ENCODE peak calls at places on chromosome 2, in ten cellular contexts. P is A549, U is HepG2, L is gastrocnemius medialis, W is H1, B is Peyer's patch, E is esophagus squamous epithelium, I is HCT116, O is adrenal gland, Q is thyroid gland. K is an unnamed sample.

GRCh38 chr2:32172870-32173269 is 7.2 kb downstream of the SLC30A6 start:
- DNase-seq in P (no peak), U (no peak), L (no peak), W (no peak), B (no peak), E (no peak), I (no peak), O (no peak), Q (no peak), K (no peak)

GRCh38 chr2:136582631-136583205 is 182.6 kb upstream of the THSD7B start:
- DNase-seq in P (peak; percentile 8), U (peak; percentile 18), L (no peak), W (peak; percentile 53), B (no peak), E (no peak), I (no peak), O (peak; percentile 20), Q (peak; percentile 5), K (peak; percentile 28)

GRCh38 chr2:18814387-18814786 is 225.0 kb upstream of the NT5C1B start:
- DNase-seq in P (no peak), U (no peak), L (no peak), W (no peak), B (no peak), E (no peak), I (no peak), O (no peak), Q (no peak), K (no peak)

GRCh38 chr2:204452464-204453023 is 92.7 kb upstream of the PARD3B start:
- DNase-seq in P (peak; percentile 87), U (peak; percentile 74), L (no peak), W (no peak), B (no peak), E (no peak), I (peak; percentile 23), O (no peak), Q (peak; percentile 63), K (no peak)

GRCh38 chr2:242029422-242030225 is 160.1 kb downstream of the RTP5 start:
- DNase-seq in P (no peak), U (no peak), L (no peak), W (peak; percentile 22), B (no peak), E (no peak), I (no peak), O (no peak), Q (no peak), K (no peak)

GRCh38 chr2:98367721-98368120 is 21.5 kb downstream of the CNGA3 start:
- DNase-seq in P (no peak), U (no peak), L (no peak), W (peak; percentile 4), B (no peak), E (no peak), I (no peak), O (no peak), Q (no peak), K (no peak)

GRCh38 chr2:236402016-236402784 is 138.0 kb upstream of the ASB18 start:
- DNase-seq in P (no peak), U (no peak), L (no peak), W (no peak), B (no peak), E (no peak), I (no peak), O (no peak), Q (no peak), K (no peak)

GRCh38 chr2:8151888-8152287 is 530.0 kb upstream of the ID2 start:
- DNase-seq in P (no peak), U (no peak), L (no peak), W (no peak), B (no peak), E (no peak), I (no peak), O (no peak), Q (no peak), K (no peak)

GRCh38 chr2:119086327-119086726 is 72.2 kb downstream of the C1QL2 start:
- DNase-seq in P (no peak), U (no peak), L (no peak), W (no peak), B (no peak), E (no peak), I (no peak), O (no peak), Q (no peak), K (no peak)

GRCh38 chr2:234869969-234870368 is 81.8 kb upstream of the SH3BP4 start:
- DNase-seq in P (no peak), U (no peak), L (no peak), W (no peak), B (no peak), E (no peak), I (no peak), O (no peak), Q (no peak), K (no peak)

GRCh38 chr2:234865586-234865985 is 86.2 kb upstream of the SH3BP4 start:
- DNase-seq in P (no peak), U (no peak), L (no peak), W (no peak), B (no peak), E (no peak), I (no peak), O (no peak), Q (no peak), K (no peak)

GRCh38 chr2:234873103-234873827 is 78.6 kb upstream of the SH3BP4 start:
- DNase-seq in P (no peak), U (no peak), L (no peak), W (no peak), B (no peak), E (no peak), I (no peak), O (no peak), Q (no peak), K (no peak)

GRCh38 chr2:234867882-234868285 is 83.9 kb upstream of the SH3BP4 start:
- DNase-seq in P (no peak), U (peak; percentile 95), L (no peak), W (no peak), B (no peak), E (no peak), I (no peak), O (no peak), Q (no peak), K (no peak)

GRCh38 chr2:234869164-234869563 is 82.7 kb upstream of the SH3BP4 start:
- DNase-seq in P (no peak), U (no peak), L (no peak), W (no peak), B (no peak), E (no peak), I (no peak), O (no peak), Q (no peak), K (no peak)
- H3K4me1 ChIP-seq in P (peaks cover 11% of the 10 kb centered on the region), U (peaks cover 96% of the 10 kb centered on the region), L (no peaks in the 10 kb centered on the region), W (no peaks in the 10 kb centered on the region), B (no peaks in the 10 kb centered on the region), E (no peaks in the 10 kb centered on the region), I (peaks cover 9% of the 10 kb centered on the region), O (no peaks in the 10 kb centered on the region), Q (no peaks in the 10 kb centered on the region), K (no peaks in the 10 kb centered on the region)

GRCh38 chr2:17539596-17539992 is 902 bp upstream of the VSNL1 start:
- DNase-seq in P (no peak), U (peak; percentile 83), L (no peak), W (peak; percentile 72), B (no peak), E (no peak), I (peak; percentile 62), O (no peak), Q (peak; percentile 38), K (no peak)

GRCh38 chr2:17541514-17541950 is 1.0 kb downstream of the VSNL1 start:
- DNase-seq in P (no peak), U (no peak), L (no peak), W (no peak), B (no peak), E (no peak), I (no peak), O (no peak), Q (no peak), K (no peak)

GRCh38 chr2:17538844-17539554 is 1.5 kb upstream of the VSNL1 start:
- DNase-seq in P (peak; percentile 39), U (peak; percentile 83), L (no peak), W (peak; percentile 75), B (no peak), E (no peak), I (peak; percentile 54), O (peak; percentile 62), Q (peak; percentile 84), K (peak; percentile 80)

GRCh38 chr2:17540813-17541513 is 467 bp downstream of the VSNL1 start:
- DNase-seq in P (no peak), U (no peak), L (no peak), W (no peak), B (no peak), E (no peak), I (no peak), O (no peak), Q (no peak), K (no peak)

GRCh38 chr2:17539993-17540812 is at the start of gene VSNL1:
- DNase-seq in P (peak; percentile 47), U (peak; percentile 98), L (no peak), W (peak; percentile 94), B (peak; percentile 16), E (no peak), I (peak; percentile 79), O (peak; percentile 81), Q (peak; percentile 87), K (peak; percentile 85)
- TF ChIP-seq POLR2A in P (no peak), U (peak; percentile 80), L (no peak), W (peak; percentile 37), B (no peak), E (no peak), I (no peak), O (no peak), Q (no peak), K (peak; percentile 45)

GRCh38 chr2:72581560-72582181 is 244.2 kb downstream of the EXOC6B start:
- DNase-seq in P (peak; percentile 19), U (no peak), L (no peak), W (peak; percentile 53), B (no peak), E (no peak), I (no peak), O (no peak), Q (no peak), K (no peak)
- TF ChIP-seq CTCF in P (no peak), U (no peak), L (no peak), W (peak; percentile 56), B (no peak), E (no peak), I (no peak), O (no peak), Q (no peak), K (no peak)

GRCh38 chr2:88114821-88115220 is 13.0 kb downstream of the FABP1 start:
- DNase-seq in P (no peak), U (no peak), L (no peak), W (no peak), B (no peak), E (no peak), I (no peak), O (no peak), Q (no peak), K (no peak)

GRCh38 chr2:88113069-88113468 is 14.8 kb downstream of the FABP1 start:
- DNase-seq in P (no peak), U (no peak), L (no peak), W (no peak), B (no peak), E (no peak), I (no peak), O (no peak), Q (no peak), K (no peak)

GRCh38 chr2:88116669-88117432 is 11.0 kb downstream of the FABP1 start:
- DNase-seq in P (no peak), U (no peak), L (no peak), W (no peak), B (no peak), E (no peak), I (no peak), O (no peak), Q (no peak), K (no peak)

GRCh38 chr2:88117976-88118375 is 9.9 kb downstream of the FABP1 start:
- DNase-seq in P (no peak), U (no peak), L (no peak), W (no peak), B (no peak), E (no peak), I (no peak), O (no peak), Q (no peak), K (no peak)

GRCh38 chr2:88115825-88116518 is 11.9 kb downstream of the FABP1 start:
- DNase-seq in P (no peak), U (peak; percentile 31), L (no peak), W (no peak), B (no peak), E (no peak), I (no peak), O (no peak), Q (no peak), K (no peak)
- H3K4me1 ChIP-seq in P (no peaks in the 10 kb centered on the region), U (peaks cover 29% of the 10 kb centered on the region), L (peaks cover 27% of the 10 kb centered on the region), W (no peaks in the 10 kb centered on the region), B (no peaks in the 10 kb centered on the region), E (no peaks in the 10 kb centered on the region), I (no peaks in the 10 kb centered on the region), O (no peaks in the 10 kb centered on the region), Q (no peaks in the 10 kb centered on the region), K (no peaks in the 10 kb centered on the region)